ENCODE peak calls at places on chromosomes 4 and X, in seven cellular contexts. Q is K562, W is NB4, E is occipital lobe, S is psoas muscle, Y is astrocyte of the spinal cord, J is T-helper 1 cell. U is an unnamed sample.
A peak's percentile ranks its signal among the peaks of the same experiment; 100 is the strongest.

GRCh38 chr4:83009529-83009928 is 1.1 kb downstream of the LIN54 start:
- DNase-seq in Q (no peak), W (peak; percentile 9), E (no peak), S (no peak), Y (no peak), J (no peak), U (no peak)

GRCh38 chr4:738781-739280 is 33.2 kb downstream of the PCGF3 start:
- DNase-seq in Q (no peak), W (no peak), E (no peak), S (no peak), Y (no peak), J (no peak), U (no peak)

GRCh38 chr4:166622425-166622977 is 611.8 kb downstream of the SPOCK3 start:
- DNase-seq in Q (no peak), W (no peak), E (no peak), S (no peak), Y (no peak), J (no peak), U (no peak)

GRCh38 chr4:32455231-32455630 is 1735.1 kb downstream of the PCDH7 start:
- DNase-seq in Q (no peak), W (no peak), E (no peak), S (no peak), Y (peak; percentile 45), J (no peak), U (no peak)

GRCh38 chr4:169410839-169411770 is 140.3 kb upstream of the SH3RF1 start:
- DNase-seq in Q (no peak), W (peak; percentile 80), E (no peak), S (no peak), Y (peak; percentile 79), J (peak; percentile 14), U (peak; percentile 2)

GRCh38 chrX:134026732-134027311 is 41.4 kb upstream of the GPC3 start:
- DNase-seq in Q (peak; percentile 10), W (peak; percentile 26), E (no peak), S (no peak), Y (peak; percentile 18), J (no peak), U (no peak)

GRCh38 chr4:73648478-73648877 is 28.2 kb upstream of the RASSF6 start:
- DNase-seq in Q (no peak), W (no peak), E (no peak), S (no peak), Y (no peak), J (no peak), U (no peak)

GRCh38 chrX:67524950-67525691 is 18.7 kb upstream of the AR start:
- DNase-seq in Q (no peak), W (no peak), E (no peak), S (no peak), Y (no peak), J (no peak), U (no peak)

GRCh38 chr4:123659759-123660158 is 263.2 kb downstream of the SPRY1 start:
- DNase-seq in Q (no peak), W (peak; percentile 47), E (no peak), S (no peak), Y (peak; percentile 26), J (no peak), U (no peak)

GRCh38 chr4:140353836-140354235 is 19.6 kb upstream of the SCOC start:
- DNase-seq in Q (no peak), W (no peak), E (no peak), S (no peak), Y (no peak), J (no peak), U (no peak)

GRCh38 chr4:14783011-14783877 is 219.0 kb upstream of the CPEB2 start:
- DNase-seq in Q (no peak), W (no peak), E (no peak), S (no peak), Y (peak; percentile 90), J (no peak), U (no peak)

GRCh38 chrX:101136235-101136634 is 38.2 kb downstream of the CENPI start:
- DNase-seq in Q (no peak), W (no peak), E (no peak), S (no peak), Y (no peak), J (no peak), U (no peak)

GRCh38 chrX:15146515-15146914 is 123.4 kb downstream of the ASB9 start:
- DNase-seq in Q (peak; percentile 17), W (peak; percentile 30), E (no peak), S (no peak), Y (peak; percentile 4), J (no peak), U (no peak)

GRCh38 chr4:8707045-8707781 is 114.6 kb downstream of the CPZ start:
- DNase-seq in Q (no peak), W (no peak), E (no peak), S (no peak), Y (no peak), J (no peak), U (no peak)

GRCh38 chr4:98746530-98746929 is 88.1 kb upstream of the TSPAN5 start:
- DNase-seq in Q (no peak), W (no peak), E (no peak), S (no peak), Y (peak; percentile 79), J (no peak), U (no peak)

U was measured in effector CD4-positive, alpha-beta T cell.